ENCODE peak calls at places on chromosomes 6 and 20, in eight cellular contexts. One of them, this sample, is unnamed.

GRCh38 chr6:145823322-145823944 is 8.8 kb upstream of the FBXO30 start:
- DNase-seq in sigmoid colon: no peak
- DNase-seq in substantia nigra: no peak
- DNase-seq in glutamatergic neuron: no peak
- DNase-seq in AG04450: no peak
- DNase-seq in midbrain: no peak
- DNase-seq in KG1: no peak
- DNase-seq in effector CD4-positive, alpha-beta T cell: no peak
- DNase-seq in this sample: no peak

GRCh38 chr20:38369387-38369786 is 23.1 kb downstream of the LBP start:
- DNase-seq in glutamatergic neuron: no peak
- DNase-seq in sigmoid colon: no peak
- DNase-seq in midbrain: no peak
- DNase-seq in effector CD4-positive, alpha-beta T cell: no peak
- DNase-seq in substantia nigra: no peak
- DNase-seq in KG1: no peak
- DNase-seq in AG04450: no peak
- DNase-seq in this sample: no peak

GRCh38 chr6:147202516-147203310 is 1.5 kb upstream of the STXBP5 start:
- DNase-seq in substantia nigra: peak; percentile 54
- DNase-seq in KG1: peak; percentile 85
- DNase-seq in sigmoid colon: peak; percentile 94
- DNase-seq in glutamatergic neuron: peak; percentile 63
- DNase-seq in AG04450: peak; percentile 92
- DNase-seq in effector CD4-positive, alpha-beta T cell: peak; percentile 79
- DNase-seq in midbrain: peak; percentile 96
- DNase-seq in this sample: peak; percentile 96

GRCh38 chr6:113632220-113632864 is 224.8 kb upstream of the MARCKS start:
- DNase-seq in substantia nigra: no peak
- DNase-seq in midbrain: no peak
- DNase-seq in effector CD4-positive, alpha-beta T cell: no peak
- DNase-seq in sigmoid colon: no peak
- DNase-seq in glutamatergic neuron: no peak
- DNase-seq in KG1: no peak
- DNase-seq in AG04450: no peak
- DNase-seq in this sample: peak; percentile 61

GRCh38 chr20:13458860-13459451 is 179.8 kb downstream of the TASP1 start:
- DNase-seq in KG1: no peak
- DNase-seq in sigmoid colon: no peak
- DNase-seq in glutamatergic neuron: peak; percentile 20
- DNase-seq in substantia nigra: no peak
- DNase-seq in midbrain: no peak
- DNase-seq in AG04450: no peak
- DNase-seq in effector CD4-positive, alpha-beta T cell: no peak
- DNase-seq in this sample: peak; percentile 34

GRCh38 chr20:60407011-60407771 is 449.0 kb downstream of the CDH26 start:
- DNase-seq in glutamatergic neuron: no peak
- DNase-seq in effector CD4-positive, alpha-beta T cell: no peak
- DNase-seq in sigmoid colon: no peak
- DNase-seq in AG04450: no peak
- DNase-seq in KG1: no peak
- DNase-seq in midbrain: no peak
- DNase-seq in substantia nigra: no peak
- DNase-seq in this sample: no peak

GRCh38 chr20:42740191-42740870 is 449.4 kb downstream of the PTPRT start:
- DNase-seq in midbrain: peak; percentile 31
- DNase-seq in KG1: no peak
- DNase-seq in substantia nigra: peak; percentile 2
- DNase-seq in effector CD4-positive, alpha-beta T cell: no peak
- DNase-seq in sigmoid colon: no peak
- DNase-seq in glutamatergic neuron: no peak
- DNase-seq in AG04450: no peak
- DNase-seq in this sample: no peak

GRCh38 chr6:17064975-17065374 is 36.9 kb upstream of the STMND1 start:
- DNase-seq in sigmoid colon: no peak
- DNase-seq in midbrain: no peak
- DNase-seq in substantia nigra: no peak
- DNase-seq in effector CD4-positive, alpha-beta T cell: no peak
- DNase-seq in AG04450: no peak
- DNase-seq in KG1: no peak
- DNase-seq in glutamatergic neuron: no peak
- DNase-seq in this sample: no peak

GRCh38 chr20:41697861-41698559 is 79.8 kb upstream of the CHD6 start:
- DNase-seq in substantia nigra: no peak
- DNase-seq in KG1: peak; percentile 19
- DNase-seq in sigmoid colon: no peak
- DNase-seq in AG04450: no peak
- DNase-seq in glutamatergic neuron: no peak
- DNase-seq in effector CD4-positive, alpha-beta T cell: no peak
- DNase-seq in midbrain: peak; percentile 25
- DNase-seq in this sample: no peak

GRCh38 chr6:32894085-32895005 is 40.4 kb downstream of the PSMB9 start:
- DNase-seq in effector CD4-positive, alpha-beta T cell: peak; percentile 92
- DNase-seq in glutamatergic neuron: peak; percentile 97
- DNase-seq in AG04450: peak; percentile 77
- DNase-seq in midbrain: peak; percentile 95
- DNase-seq in sigmoid colon: peak; percentile 96
- DNase-seq in KG1: peak; percentile 83
- DNase-seq in substantia nigra: peak; percentile 69
- DNase-seq in this sample: peak; percentile 69

GRCh38 chr6:148179786-148180185 is 162.9 kb upstream of the SASH1 start:
- DNase-seq in substantia nigra: no peak
- DNase-seq in glutamatergic neuron: no peak
- DNase-seq in midbrain: peak; percentile 27
- DNase-seq in sigmoid colon: no peak
- DNase-seq in KG1: no peak
- DNase-seq in AG04450: no peak
- DNase-seq in effector CD4-positive, alpha-beta T cell: no peak
- DNase-seq in this sample: no peak